ENCODE peak calls at places on chromosomes 5 and 9, in five cellular contexts. C is fibroblast of pulmonary artery, T is brain microvascular endothelial cell, E is upper lobe of right lung, N is tibial nerve. Y is an unnamed sample.

GRCh38 chr5:62681117-62681850 is 102.7 kb downstream of the LRRC70 start:
- DNase-seq in N (no peak), C (no peak), T (no peak), E (no peak), Y (no peak)

GRCh38 chr9:105426657-105427056 is 21.2 kb upstream of the FSD1L start:
- DNase-seq in E (no peak), T (no peak), N (no peak), C (no peak), Y (no peak)

GRCh38 chr5:39555788-39556187 is 131.0 kb upstream of the DAB2 start:
- DNase-seq in T (no peak), N (no peak), E (no peak), C (no peak), Y (no peak)

GRCh38 chr5:6673031-6673430 is 39.8 kb downstream of the SRD5A1 start:
- DNase-seq in N (no peak), E (no peak), C (no peak), T (no peak), Y (no peak)

GRCh38 chr5:126595486-126596083 is 566 bp upstream of the ALDH7A1 start:
- DNase-seq in T (no peak), E (no peak), N (no peak), C (no peak), Y (no peak)

GRCh38 chr9:128102196-128102595 is 25.3 kb downstream of the PTGES2 start:
- DNase-seq in E (no peak), C (no peak), N (no peak), T (no peak), Y (no peak)

GRCh38 chr5:81785311-81785710 is 34.4 kb upstream of the SSBP2 start:
- DNase-seq in E (no peak), T (no peak), C (no peak), N (no peak), Y (no peak)

GRCh38 chr9:104258289-104259045 is 164.4 kb downstream of the SMC2 start:
- DNase-seq in E (no peak), T (no peak), N (no peak), C (no peak), Y (no peak)

GRCh38 chr5:168747987-168748777 is 169.0 kb upstream of the PANK3 start:
- DNase-seq in C (peak), T (no peak), N (no peak), E (no peak), Y (peak)

GRCh38 chr5:88772047-88772446 is 110.9 kb downstream of the MEF2C start:
- DNase-seq in C (no peak), E (no peak), N (no peak), T (no peak), Y (no peak)
- TF ChIP-seq CTCF in C (no peak), E (no peak), N (no peak), T (no peak), Y (no peak)

DNA sequence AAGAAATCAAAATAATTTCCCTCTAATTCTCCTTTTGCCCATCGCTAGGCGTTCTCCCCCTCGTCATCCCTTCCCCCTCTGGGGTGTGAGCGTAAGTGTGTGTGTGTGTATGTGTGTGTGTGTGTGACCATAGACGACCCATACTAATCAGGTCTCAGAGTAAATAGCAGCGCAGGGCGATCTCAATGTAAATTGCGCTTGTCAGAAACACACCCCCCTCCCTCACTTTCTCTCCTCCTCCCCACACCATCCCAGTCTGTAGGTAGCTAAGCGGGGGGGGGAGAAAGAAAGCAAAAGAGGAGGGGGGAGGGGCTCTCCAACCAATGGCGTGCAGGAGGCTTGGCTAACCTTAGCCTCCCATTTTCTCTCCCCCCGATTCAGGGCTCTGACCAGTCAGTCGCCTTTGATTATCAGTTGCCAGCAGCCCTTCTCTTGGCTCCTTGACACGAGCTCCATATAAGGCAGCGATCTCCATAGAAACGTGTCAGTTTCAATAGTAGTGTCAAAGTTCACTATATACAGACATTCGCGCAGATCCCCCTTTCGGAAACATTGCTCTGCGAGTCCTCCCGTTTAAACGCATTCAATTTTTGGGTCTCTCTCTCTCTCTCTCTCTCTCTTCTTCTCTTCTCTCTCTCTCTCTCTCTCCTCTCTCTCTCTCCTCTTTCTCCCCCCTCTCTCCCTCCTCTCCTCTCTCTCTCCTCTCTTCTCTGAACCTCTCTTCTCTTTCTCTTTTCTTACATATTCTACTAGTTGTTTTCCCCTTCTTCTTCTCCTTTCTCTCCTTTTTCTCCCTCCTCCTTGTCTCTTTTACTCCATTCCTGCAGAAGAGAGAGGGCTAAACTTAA is at the start of gene NR2F1:
- DNase-seq in T (peak), E (no peak), N (peak), C (peak), Y (peak)
- TF ChIP-seq CTCF in T (peak), E (no peak), N (peak), C (no peak), Y (no peak)

GRCh38 chr9:133162802-133163558 is 734 bp downstream of the GBGT1 start:
- DNase-seq in N (no peak), T (no peak), C (no peak), E (peak), Y (no peak)

GRCh38 chr9:133161542-133161950 is 2.2 kb downstream of the GBGT1 start:
- DNase-seq in E (peak), N (no peak), T (no peak), C (no peak), Y (no peak)

GRCh38 chr9:133158695-133159094 is 5.0 kb downstream of the GBGT1 start:
- DNase-seq in C (no peak), T (no peak), N (no peak), E (peak), Y (no peak)

GRCh38 chr9:133163559-133164208 is at the start of gene GBGT1:
- DNase-seq in N (peak), E (peak), C (peak), T (no peak), Y (no peak)

GRCh38 chr9:133160742-133161541 is 2.8 kb downstream of the GBGT1 start:
- DNase-seq in E (peak), C (peak), N (peak), T (peak), Y (peak)
- TF ChIP-seq CTCF in E (peak), C (peak), N (peak), T (peak), Y (peak)

GRCh38 chr9:137294091-137294683 is 7.9 kb downstream of the NRARP start:
- DNase-seq in E (peak), N (no peak), C (peak), T (peak), Y (peak)

GRCh38 chr9:137294684-137295312 is 7.3 kb downstream of the NRARP start:
- DNase-seq in N (no peak), E (peak), C (peak), T (no peak), Y (peak)

GRCh38 chr9:137296214-137297059 is 5.6 kb downstream of the NRARP start:
- DNase-seq in C (peak), N (no peak), T (peak), E (peak), Y (peak)

GRCh38 chr9:137297060-137297664 is 4.9 kb downstream of the NRARP start:
- DNase-seq in T (no peak), N (no peak), C (no peak), E (peak), Y (no peak)

GRCh38 chr9:137295313-137296213 is 6.5 kb downstream of the NRARP start:
- DNase-seq in C (peak), T (no peak), E (peak), N (no peak), Y (no peak)
- TF ChIP-seq CTCF in C (no peak), T (peak), E (peak), N (peak), Y (no peak)

GRCh38 chr9:114400219-114400618 is 12.4 kb upstream of the AKNA start:
- DNase-seq in C (no peak), T (no peak), N (no peak), E (no peak), Y (no peak)
- TF ChIP-seq CTCF in C (no peak), T (no peak), N (no peak), E (no peak), Y (no peak)

DNA sequence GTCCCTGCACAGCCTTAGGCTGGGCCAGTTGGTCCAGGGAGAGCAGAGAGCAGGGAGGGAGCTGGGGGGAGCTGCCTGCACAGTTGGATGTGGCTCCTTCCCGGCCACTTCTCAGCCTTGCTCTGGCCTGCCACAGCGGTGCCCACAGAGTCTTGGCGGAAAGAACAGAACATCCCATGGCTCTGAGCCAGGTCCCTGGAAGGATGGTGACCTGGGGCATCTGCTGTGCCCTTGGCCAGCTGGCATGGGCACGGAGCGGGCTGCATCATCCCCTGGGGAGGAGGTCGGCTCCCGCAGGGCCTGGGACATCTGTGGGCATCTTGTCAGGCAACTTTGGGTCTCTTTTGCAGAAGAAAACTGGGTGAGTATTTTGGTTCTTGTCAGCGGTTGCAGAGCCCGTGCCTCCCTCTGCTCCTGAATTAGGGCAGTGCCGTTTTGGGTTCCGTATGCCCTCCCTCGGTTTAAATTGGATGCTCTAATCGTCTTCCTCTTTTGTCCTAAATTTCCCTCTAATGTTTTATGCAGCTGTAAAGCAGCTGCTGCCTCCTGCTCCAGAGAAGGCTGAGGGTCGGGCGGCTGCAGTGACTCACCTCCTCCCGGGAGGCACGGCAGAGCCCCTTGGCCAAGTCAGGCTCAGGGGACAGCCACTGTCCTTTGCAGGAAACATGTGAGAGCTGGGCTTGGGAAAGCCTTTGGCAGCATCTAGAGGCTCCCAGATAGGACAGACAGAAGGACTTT is 10.5 kb upstream of the NACC2 start:
- DNase-seq in T (no peak), C (peak), N (no peak), E (no peak), Y (peak)
- TF ChIP-seq CTCF in T (no peak), C (no peak), N (no peak), E (no peak), Y (no peak)